ENCODE peak calls at places on chromosomes 11 and 22, in four cellular contexts. X is glutamatergic neuron, Y is HFF-Myc, A is ovary. V is an unnamed sample.

GRCh38 chr11:22521226-22521625 is 104.4 kb downstream of the FANCF start:
- DNase-seq in Y (peak; percentile 24), A (no peak), X (no peak), V (no peak)

GRCh38 chr22:49798486-49799151 is 29.1 kb downstream of the BRD1 start:
- DNase-seq in X (no peak), Y (no peak), A (no peak), V (no peak)

GRCh38 chr11:304915-305833 is 2.4 kb upstream of the IFITM2 start:
- DNase-seq in X (peak; percentile 51), Y (no peak), A (peak; percentile 80), V (no peak)

GRCh38 chr11:134124660-134125451 is 56.0 kb downstream of the JAM3 start:
- DNase-seq in A (peak; percentile 52), X (peak; percentile 81), Y (no peak), V (no peak)

GRCh38 chr11:5808500-5809121 is at the start of gene OR52N2:
- DNase-seq in X (peak; percentile 71), A (peak; percentile 72), Y (peak; percentile 47), V (no peak)

GRCh38 chr22:23750744-23751440 is at the start of gene ZNF70:
- DNase-seq in X (peak; percentile 87), Y (no peak), A (peak; percentile 89), V (peak; percentile 85)

GRCh38 chr11:27255447-27255828 is 107.6 kb downstream of the CCDC34 start:
- DNase-seq in X (no peak), Y (no peak), A (no peak), V (no peak)

GRCh38 chr11:68038718-68039525 is at the start of gene TCIRG1:
- DNase-seq in X (no peak), Y (no peak), A (peak; percentile 88), V (peak; percentile 95)

GRCh38 chr22:26835929-26836528 is 178.6 kb downstream of the MIAT start:
- DNase-seq in A (peak; percentile 25), Y (peak; percentile 33), X (peak; percentile 51), V (no peak)

GRCh38 chr22:30182365-30182764 is 64.2 kb downstream of the LIF start:
- DNase-seq in X (no peak), Y (no peak), A (no peak), V (no peak)

GRCh38 chr11:43573233-43573632 is 107.3 kb upstream of the HSD17B12 start:
- DNase-seq in A (no peak), X (peak; percentile 64), Y (no peak), V (no peak)

GRCh38 chr11:24820541-24820940 is 323.7 kb downstream of the LUZP2 start:
- DNase-seq in A (no peak), X (no peak), Y (no peak), V (no peak)

GRCh38 chr11:58659404-58659803 is 36.9 kb downstream of the CNTF start:
- DNase-seq in A (no peak), X (no peak), Y (no peak), V (no peak)

GRCh38 chr11:62694455-62695167 is 5.3 kb upstream of the LRRN4CL start:
- DNase-seq in X (peak; percentile 77), A (peak; percentile 76), Y (peak; percentile 65), V (peak; percentile 82)

GRCh38 chr11:32729976-32730375 is 64.5 kb downstream of the CCDC73 start:
- DNase-seq in X (no peak), A (no peak), Y (no peak), V (no peak)

GRCh38 chr11:85923455-85923854 is 68.3 kb downstream of the CCDC83 start:
- DNase-seq in X (no peak), Y (no peak), A (no peak), V (no peak)

GRCh38 chr11:68998390-68998911 is 14.6 kb downstream of the MRGPRF start:
- DNase-seq in X (no peak), A (peak; percentile 25), Y (no peak), V (peak; percentile 74)

GRCh38 chr11:59859695-59860094 is 6.6 kb downstream of the TCN1 start:
- DNase-seq in X (no peak), Y (no peak), A (no peak), V (no peak)

GRCh38 chr22:45246060-45246985 is 5.6 kb upstream of the KIAA0930 start:
- DNase-seq in Y (peak; percentile 97), A (no peak), X (no peak), V (no peak)

GRCh38 chr22:43562843-43563242 is 151.0 kb downstream of the MPPED1 start:
- DNase-seq in X (no peak), A (no peak), Y (no peak), V (peak; percentile 53)

GRCh38 chr22:47393191-47393590 is 630.7 kb downstream of the TBC1D22A start:
- DNase-seq in Y (no peak), A (no peak), X (no peak), V (no peak)

GRCh38 chr22:46761539-46762237 is 762 bp upstream of the TBC1D22A start:
- DNase-seq in X (no peak), Y (no peak), A (no peak), V (no peak)

GRCh38 chr22:32815059-32815458 is 13.6 kb downstream of the TIMP3 start:
- DNase-seq in Y (no peak), A (no peak), X (no peak), V (no peak)

GRCh38 chr11:46718155-46719019 is 626 bp upstream of the F2 start:
- DNase-seq in Y (no peak), A (no peak), X (no peak), V (no peak)

GRCh38 chr22:36757608-36758220 is 18.2 kb downstream of the IFT27 start:
- DNase-seq in Y (no peak), A (peak; percentile 58), X (peak; percentile 92), V (peak; percentile 73)
- TF ChIP-seq CTCF in Y (peak; percentile 84), A (peak; percentile 37), X (peak; percentile 84), V (peak; percentile 65)

DNA sequence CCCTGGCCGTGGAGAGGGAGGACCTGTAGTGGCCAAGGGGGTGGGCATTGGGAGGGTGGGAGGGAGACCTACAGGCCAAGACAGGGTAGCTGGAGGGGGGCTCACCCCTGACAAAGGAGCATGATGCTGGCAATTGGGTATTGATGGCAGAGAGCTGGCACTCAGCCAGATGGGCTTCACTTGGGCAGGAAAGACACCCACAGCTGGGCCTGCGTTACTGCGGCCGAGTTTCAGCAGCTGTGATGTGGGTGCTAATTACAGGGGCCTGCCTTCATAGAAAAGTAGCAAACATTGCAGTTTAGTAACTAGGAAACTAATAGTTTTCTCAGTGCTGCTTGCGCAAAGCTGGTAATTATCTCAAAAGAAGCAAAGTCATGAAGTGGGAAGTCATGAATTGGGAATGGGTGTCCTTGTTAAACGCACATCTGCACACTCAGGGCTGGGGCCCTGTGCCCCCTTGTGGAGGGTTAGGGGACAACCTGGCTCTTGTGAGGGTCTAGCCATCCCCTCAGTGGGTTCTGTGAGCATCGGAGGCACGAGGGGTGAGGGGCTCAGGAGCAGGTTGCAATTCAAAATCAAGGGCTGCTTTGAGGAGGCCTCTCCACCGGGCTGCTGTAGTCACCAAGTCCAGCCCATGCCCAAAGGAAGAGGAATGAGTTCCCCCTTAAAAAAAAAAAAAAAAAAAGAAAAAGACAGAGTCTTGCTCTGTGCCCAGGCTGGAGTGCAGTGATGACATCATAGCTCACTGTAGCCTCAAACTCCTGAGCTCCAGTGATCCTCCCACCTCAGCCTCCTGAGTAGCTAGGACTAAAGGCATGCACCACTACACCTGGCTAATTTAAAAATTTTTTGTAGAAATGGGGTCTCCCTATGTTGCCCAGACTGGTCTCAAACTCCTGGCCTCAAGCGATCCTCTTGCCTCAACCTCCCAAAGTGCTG is 24.4 kb upstream of the TXNRD2 start:
- DNase-seq in A (no peak), Y (no peak), X (no peak), V (no peak)
- TF ChIP-seq CTCF in A (no peak), Y (peak; percentile 57), X (peak; percentile 54), V (no peak)

GRCh38 chr11:125431481-125431880 is 64.6 kb downstream of the FEZ1 start:
- DNase-seq in X (no peak), Y (no peak), A (no peak), V (no peak)

GRCh38 chr11:125431009-125431408 is 65.1 kb downstream of the FEZ1 start:
- DNase-seq in A (no peak), Y (no peak), X (no peak), V (no peak)

GRCh38 chr11:125429807-125430678 is 66.0 kb downstream of the FEZ1 start:
- DNase-seq in A (no peak), X (no peak), Y (no peak), V (no peak)

GRCh38 chr11:125428486-125429173 is 67.4 kb downstream of the FEZ1 start:
- DNase-seq in X (no peak), Y (no peak), A (no peak), V (no peak)

GRCh38 chr11:125429174-125429707 is 66.8 kb downstream of the FEZ1 start:
- DNase-seq in A (peak; percentile 56), X (peak; percentile 84), Y (no peak), V (no peak)
- TF ChIP-seq CTCF in A (no peak), X (peak; percentile 46), Y (peak; percentile 75), V (no peak)

GRCh38 chr11:81007046-81007445 is 1566.2 kb upstream of the TENM4 start:
- DNase-seq in A (no peak), Y (no peak), X (no peak), V (no peak)
- TF ChIP-seq CTCF in A (no peak), Y (no peak), X (no peak), V (no peak)

DNA sequence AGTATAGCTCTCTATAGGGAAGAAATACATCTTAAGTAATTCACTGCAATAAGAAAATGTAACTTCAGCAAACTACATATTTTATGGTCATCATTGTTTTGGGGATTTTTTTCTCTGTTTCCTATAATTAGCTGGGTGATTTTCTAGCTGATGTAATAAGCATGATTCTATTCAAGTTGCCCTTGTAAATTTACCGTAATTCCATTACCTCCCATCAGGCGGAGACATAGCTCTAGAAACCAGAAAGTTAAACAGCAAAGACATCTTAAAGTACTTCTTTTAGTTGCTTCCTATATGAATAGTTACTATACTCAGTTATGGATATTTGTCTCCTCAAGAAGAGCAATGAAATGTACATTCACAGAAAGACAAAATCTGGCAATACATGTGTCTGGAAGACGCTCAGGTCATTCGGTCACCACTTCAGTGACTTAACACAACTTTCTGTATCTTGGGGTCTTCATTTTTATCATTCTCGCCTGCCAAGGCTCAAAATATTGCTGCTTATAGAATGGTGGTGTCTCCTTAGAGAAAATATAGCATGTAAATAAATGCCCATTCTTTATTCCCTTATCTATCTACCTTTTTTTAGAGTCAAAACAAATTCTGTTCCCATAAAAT is 239.9 kb upstream of the ZC3H12C start:
- DNase-seq in X (no peak), A (no peak), Y (peak; percentile 45), V (no peak)
- TF ChIP-seq CTCF in X (peak; percentile 68), A (no peak), Y (peak; percentile 33), V (no peak)

GRCh38 chr11:66543263-66544107 is 2.4 kb downstream of the ZDHHC24 start:
- DNase-seq in Y (peak; percentile 27), A (peak; percentile 67), X (peak; percentile 82), V (no peak)
- TF ChIP-seq CTCF in Y (peak; percentile 67), A (no peak), X (peak; percentile 32), V (no peak)

DNA sequence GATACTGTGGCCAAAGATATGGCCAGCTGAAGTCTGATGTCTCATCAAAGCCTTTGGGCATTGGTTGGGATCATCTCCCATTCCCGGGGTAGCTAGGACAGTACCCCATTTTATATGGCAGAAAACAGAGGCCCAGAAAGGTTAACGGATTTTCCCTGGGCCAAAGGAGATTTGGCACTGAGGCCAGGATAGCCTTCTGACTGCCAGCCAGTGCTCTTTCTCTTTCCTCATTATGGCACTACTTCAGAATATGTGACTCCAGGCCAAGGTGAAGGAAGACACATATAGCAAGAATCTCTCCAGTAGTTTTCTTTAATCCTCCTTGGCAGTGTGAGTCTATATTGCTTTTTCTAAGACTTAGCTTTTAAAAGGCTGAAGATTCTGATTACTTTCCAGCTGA is 94.8 kb upstream of the AMOTL1 start:
- DNase-seq in Y (no peak), X (no peak), A (no peak), V (no peak)
- TF ChIP-seq CTCF in Y (no peak), X (no peak), A (no peak), V (no peak)

GRCh38 chr11:37788141-37788877 is 1190.3 kb upstream of the RAG2 start:
- DNase-seq in Y (peak; percentile 5), A (no peak), X (no peak), V (no peak)
- TF ChIP-seq CTCF in Y (no peak), A (no peak), X (no peak), V (no peak)

V was measured in coronary artery.